ENCODE peak calls at places on chromosomes 6 and 20, in eight cellular contexts. M is stomach, J is K562, E is ovary, R is sigmoid colon, F is upper lobe of left lung, S is tibial nerve, Y is HepG2. Z is an unnamed sample.

GRCh38 chr6:1736346-1737105 is 126.8 kb downstream of the FOXC1 start:
- DNase-seq in E (no peak), M (no peak), S (no peak), Y (no peak), F (no peak), R (no peak), J (no peak), Z (no peak)

GRCh38 chr6:1068905-1069304 is 243.0 kb upstream of the FOXQ1 start:
- DNase-seq in J (no peak), R (no peak), F (no peak), Y (no peak), M (no peak), E (no peak), S (no peak), Z (no peak)

GRCh38 chr6:12012231-12012565 is at the start of gene HIVEP1:
- DNase-seq in E (peak; percentile 72), Y (no peak), R (peak; percentile 71), F (peak; percentile 92), S (no peak), J (peak; percentile 50), M (peak; percentile 31), Z (no peak)

GRCh38 chr6:29521006-29521680 is 33.4 kb upstream of the MAS1L start:
- DNase-seq in S (no peak), R (no peak), M (no peak), F (no peak), Y (no peak), E (no peak), J (no peak), Z (no peak)

GRCh38 chr6:29651413-29652197 is 5.3 kb upstream of the MOG start:
- DNase-seq in R (no peak), J (peak; percentile 47), S (no peak), M (no peak), E (no peak), Y (peak; percentile 56), F (no peak), Z (no peak)

GRCh38 chr6:85395746-85396145 is 54.1 kb upstream of the NT5E start:
- DNase-seq in R (no peak), Y (no peak), F (no peak), E (no peak), S (no peak), M (no peak), J (no peak), Z (no peak)

GRCh38 chr6:126033696-126034095 is 47.4 kb downstream of the TRMT11 start:
- DNase-seq in F (no peak), R (peak; percentile 64), J (peak; percentile 76), S (peak; percentile 40), M (no peak), Y (peak; percentile 68), E (no peak), Z (no peak)

GRCh38 chr6:104486003-104486402 is 373.7 kb downstream of the HACE1 start:
- DNase-seq in S (no peak), E (no peak), J (no peak), M (no peak), R (no peak), F (no peak), Y (no peak), Z (no peak)

GRCh38 chr20:49045440-49046086 is 549 bp upstream of the CSE1L start:
- DNase-seq in M (peak; percentile 37), J (no peak), Y (peak; percentile 29), F (no peak), R (peak; percentile 73), S (no peak), E (no peak), Z (peak; percentile 68)

GRCh38 chr20:34516874-34517542 is 786 bp downstream of the DYNLRB1 start:
- DNase-seq in F (no peak), Y (no peak), J (peak; percentile 41), S (no peak), M (no peak), R (no peak), E (no peak), Z (no peak)

GRCh38 chr6:56837322-56837894 is 117.5 kb upstream of the BEND6 start:
- DNase-seq in R (no peak), F (no peak), E (no peak), J (no peak), S (no peak), M (no peak), Y (no peak), Z (no peak)

GRCh38 chr6:31777667-31778050 is 531 bp upstream of the VWA7 start:
- DNase-seq in Y (no peak), E (no peak), J (peak; percentile 64), S (no peak), M (no peak), R (no peak), F (no peak), Z (no peak)

GRCh38 chr6:105806486-105806920 is 279.6 kb upstream of the PRDM1 start:
- DNase-seq in F (no peak), J (no peak), Y (no peak), S (no peak), R (no peak), E (no peak), M (no peak), Z (no peak)

GRCh38 chr6:105804000-105804399 is 282.1 kb upstream of the PRDM1 start:
- DNase-seq in R (no peak), Y (no peak), E (no peak), J (no peak), F (no peak), S (no peak), M (no peak), Z (no peak)

GRCh38 chr6:105803439-105803838 is 282.7 kb upstream of the PRDM1 start:
- DNase-seq in J (no peak), M (no peak), S (no peak), E (no peak), F (no peak), Y (no peak), R (no peak), Z (no peak)

GRCh38 chr6:105804436-105804835 is 281.7 kb upstream of the PRDM1 start:
- DNase-seq in R (no peak), S (no peak), J (no peak), F (no peak), Y (no peak), M (no peak), E (no peak), Z (no peak)

GRCh38 chr6:105805581-105806023 is 280.5 kb upstream of the PRDM1 start:
- DNase-seq in F (no peak), S (no peak), Y (no peak), R (no peak), M (no peak), J (peak; percentile 72), E (no peak), Z (no peak)
- TF ChIP-seq EP300 in F (no peak), S (no peak), Y (no peak), R (no peak), M (no peak), J (peak; percentile 50), E (no peak), Z (no peak)

GRCh38 chr6:149723771-149724417 is 6.0 kb upstream of the LATS1 start:
- DNase-seq in S (peak; percentile 60), F (no peak), Y (peak; percentile 77), J (peak; percentile 89), E (no peak), R (no peak), M (peak; percentile 44), Z (no peak)
- H3K36me3 ChIP-seq in S (no peaks in the 10 kb centered on the region), F (peaks cover 9% of the 10 kb centered on the region), Y (peaks cover 36% of the 10 kb centered on the region), J (peaks cover 60% of the 10 kb centered on the region), E (no peaks in the 10 kb centered on the region), R (peaks cover 12% of the 10 kb centered on the region), M (peaks cover 1% of the 10 kb centered on the region), Z (peaks cover 28% of the 10 kb centered on the region)

GRCh38 chr6:40346241-40346640 is 240.9 kb downstream of the LRFN2 start:
- DNase-seq in Y (no peak), E (no peak), R (peak; percentile 18), J (no peak), F (no peak), M (no peak), S (no peak), Z (peak; percentile 16)

GRCh38 chr6:40344566-40345185 is 242.5 kb downstream of the LRFN2 start:
- DNase-seq in J (no peak), E (no peak), R (peak; percentile 48), M (peak; percentile 14), S (no peak), F (peak; percentile 34), Y (no peak), Z (peak; percentile 48)

GRCh38 chr6:40342674-40343230 is 244.4 kb downstream of the LRFN2 start:
- DNase-seq in R (peak; percentile 38), E (no peak), Y (no peak), S (no peak), J (no peak), F (no peak), M (peak; percentile 20), Z (peak; percentile 18)

GRCh38 chr6:40343318-40343886 is 243.8 kb downstream of the LRFN2 start:
- DNase-seq in M (peak; percentile 14), R (peak; percentile 42), J (no peak), F (no peak), S (no peak), E (no peak), Y (no peak), Z (peak; percentile 72)

DNA sequence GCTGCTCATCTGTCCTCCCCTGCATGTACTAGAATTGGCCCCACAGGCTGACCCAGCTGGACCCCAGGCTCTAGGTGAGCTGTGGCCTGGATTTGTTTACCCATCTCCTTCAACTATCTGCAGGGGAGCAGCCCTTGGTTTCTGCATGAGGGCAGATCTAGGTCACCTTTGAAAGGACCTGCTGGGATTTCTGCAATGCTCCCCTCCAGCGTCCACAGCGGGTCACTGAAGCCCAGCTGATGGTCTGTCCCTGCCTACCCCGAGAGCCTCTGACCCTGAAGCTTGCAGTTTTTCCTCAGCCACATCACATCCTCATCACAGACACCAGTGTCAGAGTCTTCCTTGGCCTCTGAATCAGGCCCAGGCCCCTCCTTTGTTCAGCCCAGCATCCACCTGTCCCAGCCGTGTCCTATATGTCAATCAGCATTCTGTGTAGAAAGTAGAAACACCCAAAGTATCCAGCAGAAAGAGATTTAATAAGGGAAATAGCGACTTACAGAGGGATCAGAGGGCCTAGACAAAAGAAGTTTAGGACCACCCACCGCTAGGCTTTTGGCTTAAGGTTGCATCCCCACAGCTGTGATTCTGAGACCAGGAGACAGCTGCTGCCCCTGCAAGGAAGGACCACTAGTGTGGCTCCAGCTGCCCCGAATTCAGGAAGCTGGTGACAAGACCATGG is 243.1 kb downstream of the LRFN2 start:
- DNase-seq in J (no peak), F (no peak), Y (no peak), M (peak; percentile 20), R (no peak), S (no peak), E (no peak), Z (peak; percentile 57)
- TF ChIP-seq EP300 in J (no peak), F (no peak), Y (no peak), M (no peak), R (no peak), S (no peak), E (no peak), Z (no peak)

GRCh38 chr20:62308102-62308822 is 5.5 kb downstream of the ADRM1 start:
- DNase-seq in M (no peak), F (peak; percentile 77), J (no peak), Y (no peak), R (no peak), E (no peak), S (no peak), Z (no peak)

GRCh38 chr20:62311150-62311549 is 8.4 kb downstream of the ADRM1 start:
- DNase-seq in R (no peak), M (no peak), J (no peak), S (no peak), Y (no peak), F (no peak), E (no peak), Z (no peak)

GRCh38 chr20:62310757-62311121 is 7.9 kb downstream of the ADRM1 start:
- DNase-seq in F (peak; percentile 82), M (no peak), Y (no peak), E (peak; percentile 65), S (no peak), R (no peak), J (no peak), Z (no peak)

GRCh38 chr20:62309198-62309944 is 6.6 kb downstream of the ADRM1 start:
- DNase-seq in S (no peak), M (no peak), Y (no peak), E (no peak), R (no peak), J (no peak), F (peak; percentile 82), Z (no peak)

GRCh38 chr20:62309947-62310756 is 7.4 kb downstream of the ADRM1 start:
- DNase-seq in M (no peak), F (peak; percentile 76), R (no peak), E (no peak), Y (no peak), J (no peak), S (no peak), Z (no peak)
- H3K36me3 ChIP-seq in M (peaks cover 71% of the 10 kb centered on the region), F (peaks cover 92% of the 10 kb centered on the region), R (peaks cover 86% of the 10 kb centered on the region), E (no peaks in the 10 kb centered on the region), Y (peaks cover 95% of the 10 kb centered on the region), J (peaks cover 96% of the 10 kb centered on the region), S (peaks cover 28% of the 10 kb centered on the region), Z (peaks cover 81% of the 10 kb centered on the region)

Z was measured in suprapubic skin.